ENCODE peak calls at places on chromosome 4, in eight cellular contexts. One of them, this sample, is unnamed.
A peak's percentile ranks its signal among the peaks of the same experiment; 100 is the strongest.

GRCh38 chr4:159526172-159526571 is 423.3 kb downstream of the RAPGEF2 start:
- DNase-seq in RWPE1: no peak
- DNase-seq in endothelial cell: no peak
- DNase-seq in GF-D8: no peak
- DNase-seq in sciatic nerve: no peak
- DNase-seq in GDM1: no peak
- DNase-seq in NCI-H146: no peak
- DNase-seq in psoas muscle: no peak
- DNase-seq in this sample: no peak

GRCh38 chr4:25860586-25861421 is 2.0 kb downstream of the SEL1L3 start:
- DNase-seq in RWPE1: no peak
- DNase-seq in endothelial cell: no peak
- DNase-seq in GF-D8: peak; percentile 34
- DNase-seq in sciatic nerve: no peak
- DNase-seq in GDM1: no peak
- DNase-seq in NCI-H146: no peak
- DNase-seq in psoas muscle: no peak
- DNase-seq in this sample: no peak

GRCh38 chr4:102580463-102580842 is 79.3 kb downstream of the NFKB1 start:
- DNase-seq in RWPE1: no peak
- DNase-seq in endothelial cell: no peak
- DNase-seq in GF-D8: no peak
- DNase-seq in sciatic nerve: no peak
- DNase-seq in GDM1: no peak
- DNase-seq in NCI-H146: no peak
- DNase-seq in psoas muscle: no peak
- DNase-seq in this sample: no peak

GRCh38 chr4:184450045-184450444 is 24.3 kb downstream of the IRF2 start:
- DNase-seq in RWPE1: peak; percentile 59
- DNase-seq in endothelial cell: no peak
- DNase-seq in GF-D8: no peak
- DNase-seq in sciatic nerve: no peak
- DNase-seq in GDM1: no peak
- DNase-seq in NCI-H146: no peak
- DNase-seq in psoas muscle: no peak
- DNase-seq in this sample: no peak

GRCh38 chr4:67451464-67451863 is 93.8 kb downstream of the CENPC start:
- DNase-seq in RWPE1: peak; percentile 57
- DNase-seq in endothelial cell: no peak
- DNase-seq in GF-D8: no peak
- DNase-seq in sciatic nerve: no peak
- DNase-seq in GDM1: no peak
- DNase-seq in NCI-H146: no peak
- DNase-seq in psoas muscle: no peak
- DNase-seq in this sample: no peak

GRCh38 chr4:78767350-78767749 is 8.8 kb upstream of the BMP2K start:
- DNase-seq in RWPE1: no peak
- DNase-seq in endothelial cell: no peak
- DNase-seq in GF-D8: no peak
- DNase-seq in sciatic nerve: no peak
- DNase-seq in GDM1: no peak
- DNase-seq in NCI-H146: no peak
- DNase-seq in psoas muscle: no peak
- DNase-seq in this sample: no peak

GRCh38 chr4:1177274-1178141 is 5.1 kb upstream of the SPON2 start:
- DNase-seq in RWPE1: peak; percentile 51
- DNase-seq in endothelial cell: no peak
- DNase-seq in GF-D8: no peak
- DNase-seq in sciatic nerve: no peak
- DNase-seq in GDM1: no peak
- DNase-seq in NCI-H146: no peak
- DNase-seq in psoas muscle: no peak
- DNase-seq in this sample: peak; percentile 65

GRCh38 chr4:75249739-75250138 is 264.5 kb downstream of the RCHY1 start:
- DNase-seq in RWPE1: no peak
- DNase-seq in endothelial cell: no peak
- DNase-seq in GF-D8: no peak
- DNase-seq in sciatic nerve: no peak
- DNase-seq in GDM1: no peak
- DNase-seq in NCI-H146: no peak
- DNase-seq in psoas muscle: no peak
- DNase-seq in this sample: no peak

GRCh38 chr4:80094191-80094590 is 21.2 kb upstream of the ANTXR2 start:
- DNase-seq in RWPE1: no peak
- DNase-seq in endothelial cell: no peak
- DNase-seq in GF-D8: no peak
- DNase-seq in sciatic nerve: no peak
- DNase-seq in GDM1: no peak
- DNase-seq in NCI-H146: no peak
- DNase-seq in psoas muscle: no peak
- DNase-seq in this sample: no peak

GRCh38 chr4:147518846-147519767 is 38.2 kb downstream of the EDNRA start:
- DNase-seq in RWPE1: peak; percentile 55
- DNase-seq in endothelial cell: peak; percentile 60
- DNase-seq in GF-D8: peak; percentile 10
- DNase-seq in sciatic nerve: peak; percentile 75
- DNase-seq in GDM1: peak; percentile 25
- DNase-seq in NCI-H146: peak; percentile 36
- DNase-seq in psoas muscle: peak; percentile 17
- DNase-seq in this sample: peak; percentile 53

GRCh38 chr4:177047851-177048174 is 255.1 kb upstream of the VEGFC start:
- DNase-seq in RWPE1: no peak
- DNase-seq in endothelial cell: no peak
- DNase-seq in GF-D8: no peak
- DNase-seq in sciatic nerve: no peak
- DNase-seq in GDM1: no peak
- DNase-seq in NCI-H146: no peak
- DNase-seq in psoas muscle: no peak
- DNase-seq in this sample: no peak

GRCh38 chr4:84901173-84901572 is 65.3 kb downstream of the WDFY3 start:
- DNase-seq in RWPE1: no peak
- DNase-seq in endothelial cell: no peak
- DNase-seq in GF-D8: no peak
- DNase-seq in sciatic nerve: no peak
- DNase-seq in GDM1: no peak
- DNase-seq in NCI-H146: no peak
- DNase-seq in psoas muscle: no peak
- DNase-seq in this sample: no peak

GRCh38 chr4:10161840-10162239 is 45.2 kb upstream of the WDR1 start:
- DNase-seq in RWPE1: no peak
- DNase-seq in endothelial cell: no peak
- DNase-seq in GF-D8: no peak
- DNase-seq in sciatic nerve: no peak
- DNase-seq in GDM1: no peak
- DNase-seq in NCI-H146: no peak
- DNase-seq in psoas muscle: no peak
- DNase-seq in this sample: no peak

GRCh38 chr4:129899849-129900248 is 803.9 kb downstream of the C4orf33 start:
- DNase-seq in RWPE1: no peak
- DNase-seq in endothelial cell: no peak
- DNase-seq in GF-D8: no peak
- DNase-seq in sciatic nerve: no peak
- DNase-seq in GDM1: no peak
- DNase-seq in NCI-H146: peak; percentile 17
- DNase-seq in psoas muscle: no peak
- DNase-seq in this sample: no peak

GRCh38 chr4:95637047-95637600 is 88.4 kb upstream of the UNC5C start:
- DNase-seq in RWPE1: peak; percentile 31
- DNase-seq in endothelial cell: peak; percentile 28
- DNase-seq in GF-D8: no peak
- DNase-seq in sciatic nerve: no peak
- DNase-seq in GDM1: no peak
- DNase-seq in NCI-H146: no peak
- DNase-seq in psoas muscle: no peak
- DNase-seq in this sample: no peak

GRCh38 chr4:108426493-108426892 is 193.9 kb upstream of the RPL34 start:
- DNase-seq in RWPE1: no peak
- DNase-seq in endothelial cell: no peak
- DNase-seq in GF-D8: no peak
- DNase-seq in sciatic nerve: no peak
- DNase-seq in GDM1: no peak
- DNase-seq in NCI-H146: no peak
- DNase-seq in psoas muscle: no peak
- DNase-seq in this sample: no peak

GRCh38 chr4:153207027-153207426 is 2.8 kb downstream of the TRIM2 start:
- DNase-seq in RWPE1: no peak
- DNase-seq in endothelial cell: no peak
- DNase-seq in GF-D8: no peak
- DNase-seq in sciatic nerve: no peak
- DNase-seq in GDM1: no peak
- DNase-seq in NCI-H146: no peak
- DNase-seq in psoas muscle: no peak
- DNase-seq in this sample: peak; percentile 37

GRCh38 chr4:119233750-119234149 is 21.2 kb downstream of the USP53 start:
- DNase-seq in RWPE1: no peak
- DNase-seq in endothelial cell: no peak
- DNase-seq in GF-D8: no peak
- DNase-seq in sciatic nerve: no peak
- DNase-seq in GDM1: no peak
- DNase-seq in NCI-H146: no peak
- DNase-seq in psoas muscle: no peak
- DNase-seq in this sample: no peak

GRCh38 chr4:6987566-6987920 is 55.6 kb upstream of the TADA2B start:
- DNase-seq in RWPE1: peak; percentile 41
- DNase-seq in endothelial cell: no peak
- DNase-seq in GF-D8: no peak
- DNase-seq in sciatic nerve: no peak
- DNase-seq in GDM1: no peak
- DNase-seq in NCI-H146: peak; percentile 67
- DNase-seq in psoas muscle: no peak
- DNase-seq in this sample: no peak

GRCh38 chr4:155679343-155679742 is 12.7 kb downstream of the GUCY1A1 start:
- DNase-seq in RWPE1: no peak
- DNase-seq in endothelial cell: no peak
- DNase-seq in GF-D8: no peak
- DNase-seq in sciatic nerve: no peak
- DNase-seq in GDM1: no peak
- DNase-seq in NCI-H146: no peak
- DNase-seq in psoas muscle: no peak
- DNase-seq in this sample: no peak

GRCh38 chr4:134001057-134001456 is 200.5 kb downstream of the PABPC4L start:
- DNase-seq in RWPE1: no peak
- DNase-seq in endothelial cell: no peak
- DNase-seq in GF-D8: no peak
- DNase-seq in sciatic nerve: no peak
- DNase-seq in GDM1: no peak
- DNase-seq in NCI-H146: no peak
- DNase-seq in psoas muscle: no peak
- DNase-seq in this sample: no peak

This sample was measured in stimulated activated CD8-positive, alpha-beta memory T cell treated with anti-CD3 and anti-CD28 coated beads, Interleukin-4, amount 100 ng/mL, for 48 hours.